ENCODE peak calls at places on chromosome 21, in four cellular contexts. F, A, B and C are unnamed samples.

GRCh38 chr21:44356636-44357035 is 3.2 kb downstream of the TRPM2 start:
- DNase-seq in F (no peak), B (no peak), A (no peak), C (no peak)

GRCh38 chr21:45010860-45011259 is 63.5 kb upstream of the ADARB1 start:
- DNase-seq in F (no peak), A (no peak), B (no peak), C (no peak)

GRCh38 chr21:32337206-32337605 is 38.6 kb downstream of the MRAP start:
- DNase-seq in B (no peak), F (no peak), A (no peak), C (no peak)

GRCh38 chr21:15725949-15726348 is 3.8 kb upstream of the USP25 start:
- DNase-seq in F (no peak), A (no peak), B (no peak), C (no peak)

GRCh38 chr21:16181024-16181423 is 451.2 kb downstream of the USP25 start:
- DNase-seq in B (no peak), A (no peak), F (no peak), C (no peak)

GRCh38 chr21:34046917-34047316 is 26.5 kb upstream of the MRPS6 start:
- DNase-seq in F (no peak), A (no peak), B (no peak), C (no peak)

GRCh38 chr21:41506526-41507520 is 1.1 kb downstream of the TMPRSS2 start:
- DNase-seq in F (no peak), B (no peak), A (no peak), C (peak)

GRCh38 chr21:25466470-25466869 is 140.8 kb downstream of the MRPL39 start:
- DNase-seq in A (no peak), B (no peak), F (no peak), C (no peak)

GRCh38 chr21:42219606-42220137 is 732 bp downstream of the ABCG1 start:
- DNase-seq in A (no peak), B (no peak), F (no peak), C (peak)

GRCh38 chr21:36839123-36839522 is 127.3 kb downstream of the HLCS start:
- DNase-seq in A (no peak), B (no peak), F (no peak), C (no peak)

GRCh38 chr21:17821121-17821520 is 2.0 kb upstream of the C21orf91 start:
- DNase-seq in B (no peak), F (no peak), A (no peak), C (no peak)

GRCh38 chr21:41767606-41768370 is 936 bp upstream of the RIPK4 start:
- DNase-seq in F (no peak), A (no peak), B (no peak), C (no peak)

GRCh38 chr21:26124421-26124833 is 46.1 kb downstream of the APP start:
- DNase-seq in B (no peak), A (no peak), F (no peak), C (no peak)

GRCh38 chr21:44006017-44006624 is 6.0 kb upstream of the TRAPPC10 start:
- DNase-seq in F (peak), B (no peak), A (no peak), C (no peak)

GRCh38 chr21:37373539-37373938 is 7.0 kb downstream of the DYRK1A start:
- DNase-seq in A (no peak), B (no peak), F (no peak), C (no peak)

GRCh38 chr21:45004059-45004422 is 64.2 kb downstream of the SLX9 start:
- DNase-seq in F (no peak), A (no peak), B (no peak), C (peak)

GRCh38 chr21:32334980-32335471 is 36.4 kb downstream of the MRAP start:
- DNase-seq in B (no peak), A (no peak), F (no peak), C (no peak)